ENCODE peak calls at places on chromosomes 6 and 20, in four cellular contexts. X is A549, Z is HepG2, A is K562. S is an unnamed sample.

GRCh38 chr6:63923139-63923739 is 287.6 kb downstream of the PHF3 start:
- DNase-seq in X (peak), Z (peak), A (peak), S (no peak)

GRCh38 chr20:11041396-11041795 is 367.6 kb upstream of the JAG1 start:
- DNase-seq in X (no peak), Z (no peak), A (no peak), S (no peak)

GRCh38 chr6:36426622-36427021 is 16.0 kb downstream of the PXT1 start:
- DNase-seq in X (no peak), Z (peak), A (no peak), S (no peak)

GRCh38 chr20:10217517-10218410 is 866 bp upstream of the SNAP25 start:
- DNase-seq in X (peak), Z (no peak), A (no peak), S (no peak)

GRCh38 chr20:32116079-32116521 is 6.6 kb downstream of the TM9SF4 start:
- DNase-seq in X (no peak), Z (no peak), A (no peak), S (no peak)

GRCh38 chr6:155628315-155628714 is 172.7 kb upstream of the NOX3 start:
- DNase-seq in X (no peak), Z (no peak), A (no peak), S (no peak)

GRCh38 chr6:112416885-112417284 is 69.8 kb downstream of the RFPL4B start:
- DNase-seq in X (no peak), Z (no peak), A (no peak), S (no peak)

GRCh38 chr20:59825563-59825920 is 107.9 kb downstream of the SYCP2 start:
- DNase-seq in X (no peak), Z (no peak), A (no peak), S (no peak)

GRCh38 chr6:36608788-36609563 is 14.8 kb downstream of the SRSF3 start:
- DNase-seq in X (no peak), Z (peak), A (no peak), S (no peak)

GRCh38 chr6:487956-488355 is 96.4 kb downstream of the IRF4 start:
- DNase-seq in X (no peak), Z (no peak), A (no peak), S (no peak)

GRCh38 chr20:62742979-62743776 is 34.5 kb downstream of the NTSR1 start:
- DNase-seq in X (no peak), Z (no peak), A (no peak), S (no peak)

GRCh38 chr6:33954453-33954852 is 150.7 kb upstream of the MLN start:
- DNase-seq in X (no peak), Z (no peak), A (no peak), S (no peak)

DNA sequence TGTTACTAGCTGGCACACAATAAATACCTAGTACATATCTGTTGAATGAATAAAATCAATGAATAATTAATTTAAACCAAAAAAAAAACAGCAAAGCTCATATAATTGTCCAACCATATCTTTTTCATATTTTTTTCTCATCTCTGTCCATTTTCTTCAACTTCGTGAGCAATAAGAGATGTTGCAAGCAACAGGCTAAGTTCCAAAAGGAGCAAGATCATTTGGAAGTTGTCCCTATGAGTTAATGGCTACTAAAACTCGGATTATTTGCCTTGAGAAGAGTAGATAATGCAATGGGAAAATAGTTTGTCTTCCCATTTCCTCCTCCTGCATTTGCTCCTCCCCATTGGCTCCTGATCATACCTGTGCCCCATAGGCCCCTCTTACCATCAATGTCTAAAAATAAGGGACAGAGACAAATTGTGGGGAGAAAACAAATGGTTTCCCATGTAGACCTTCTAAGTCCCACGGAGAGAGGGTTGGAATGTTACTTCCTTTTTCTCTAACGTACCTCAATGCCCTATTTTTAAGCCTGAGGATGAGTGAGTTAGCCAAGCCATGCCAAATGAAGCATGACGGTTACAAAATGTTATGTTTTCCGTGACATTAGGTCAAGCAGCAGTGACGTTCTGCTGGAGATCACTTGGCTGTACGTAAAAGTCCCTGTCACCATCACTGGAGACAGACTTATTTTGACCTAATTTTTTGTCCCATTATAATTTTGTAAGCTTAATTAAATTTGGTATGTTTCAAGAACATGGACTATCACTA is 217.3 kb upstream of the PREP start:
- DNase-seq in X (no peak), Z (no peak), A (no peak), S (no peak)
- TF ChIP-seq RNF2 in X (no peak), Z (no peak), A (no peak), S (no peak)

GRCh38 chr6:170163405-170164170 is 127.3 kb downstream of the DLL1 start:
- DNase-seq in X (no peak), Z (no peak), A (no peak), S (no peak)
- TF ChIP-seq RNF2 in X (no peak), Z (no peak), A (no peak), S (no peak)

GRCh38 chr6:133894369-133894768 is 5.5 kb downstream of the TCF21 start:
- DNase-seq in X (no peak), Z (no peak), A (no peak), S (no peak)

GRCh38 chr6:133894795-133895401 is 6.0 kb downstream of the TCF21 start:
- DNase-seq in X (peak), Z (no peak), A (no peak), S (no peak)

GRCh38 chr6:133896344-133896721 is 7.4 kb downstream of the TCF21 start:
- DNase-seq in X (no peak), Z (peak), A (no peak), S (no peak)

GRCh38 chr6:133893324-133893692 is 4.4 kb downstream of the TCF21 start:
- DNase-seq in X (no peak), Z (no peak), A (no peak), S (no peak)

DNA sequence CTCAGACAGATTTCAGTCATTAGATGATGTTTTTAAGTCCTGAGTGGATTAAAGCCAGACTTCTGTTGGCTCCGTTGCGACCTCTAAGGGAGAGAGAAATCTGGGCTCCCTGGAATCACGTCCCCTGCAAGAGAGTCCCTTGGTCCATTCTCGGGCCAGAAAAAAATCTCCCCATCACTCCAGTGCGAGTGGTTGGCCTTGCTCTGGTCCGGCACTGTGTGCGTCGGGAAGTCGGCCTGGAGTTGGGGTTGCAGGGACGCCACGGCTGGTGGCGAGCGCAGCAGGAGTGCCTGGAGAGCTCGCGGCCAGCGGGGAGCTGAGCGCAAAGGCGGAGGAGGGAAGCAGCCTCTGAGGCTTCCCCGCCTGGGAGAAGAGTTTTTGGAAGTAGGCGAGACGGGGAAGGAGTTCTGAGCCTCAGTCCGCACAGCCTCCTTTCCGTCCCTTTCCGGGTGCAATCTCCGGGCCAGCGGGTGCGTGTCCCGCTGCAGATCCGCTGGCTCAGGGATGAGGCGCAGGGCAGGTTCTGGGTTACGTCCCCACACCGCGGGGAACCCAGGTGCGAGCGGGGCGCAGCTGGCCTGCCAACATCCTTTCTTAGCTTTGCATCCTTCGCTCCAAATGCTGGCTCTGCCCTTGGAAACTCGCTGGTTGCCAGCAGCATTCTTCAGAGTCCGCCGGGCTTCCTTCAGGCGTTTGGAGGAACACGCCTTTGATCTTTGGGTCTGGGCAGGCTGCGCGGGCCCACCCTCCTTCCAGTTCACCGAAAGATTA is 6.8 kb downstream of the TCF21 start:
- DNase-seq in X (no peak), Z (no peak), A (no peak), S (peak)
- TF ChIP-seq RNF2 in X (no peak), Z (no peak), A (no peak), S (peak)

GRCh38 chr6:41655706-41656668 is 17.7 kb downstream of the MDFI start:
- DNase-seq in X (no peak), Z (no peak), A (no peak), S (peak)

GRCh38 chr6:41654433-41655020 is 16.3 kb downstream of the MDFI start:
- DNase-seq in X (no peak), Z (no peak), A (no peak), S (no peak)

GRCh38 chr6:41658551-41659069 is 20.3 kb downstream of the MDFI start:
- DNase-seq in X (no peak), Z (no peak), A (no peak), S (no peak)

GRCh38 chr6:41659935-41660334 is 21.7 kb downstream of the MDFI start:
- DNase-seq in X (no peak), Z (no peak), A (no peak), S (no peak)

GRCh38 chr6:41657131-41658094 is 19.1 kb downstream of the MDFI start:
- DNase-seq in X (no peak), Z (peak), A (no peak), S (no peak)
- TF ChIP-seq RNF2 in X (no peak), Z (no peak), A (no peak), S (no peak)

S was measured in H1.